ENCODE peak calls at places on chromosome 22, in six cellular contexts. M is DMS 273 treated with DMSO at 0.1 percent for 48 hours, Q is Right ventricle myocardium superior, F is lower lobe of right lung, E is astrocyte of the hippocampus, O is nephron progenitor cell. X is an unnamed sample.

GRCh38 chr22:22657712-22658111 is 13.3 kb downstream of the GGTLC2 start:
- DNase-seq in M (no peak), F (no peak), Q (no peak), E (no peak), O (no peak), X (no peak)

GRCh38 chr22:19666663-19667593 is 47.4 kb upstream of the SEPTIN5 start:
- DNase-seq in E (peak), M (no peak), O (no peak), Q (no peak), F (no peak), X (no peak)

GRCh38 chr22:20407829-20408228 is 13.9 kb downstream of the ZNF74 start:
- DNase-seq in F (no peak), Q (no peak), M (no peak), O (no peak), E (no peak), X (no peak)

GRCh38 chr22:34972498-34972897 is 93.5 kb upstream of the ISX start:
- DNase-seq in M (no peak), Q (no peak), O (no peak), F (no peak), E (peak), X (no peak)

GRCh38 chr22:41447435-41448188 is 1.0 kb upstream of the TOB2 start:
- DNase-seq in M (no peak), E (peak), O (peak), F (peak), Q (peak), X (peak)

GRCh38 chr22:29539105-29539504 is 14.5 kb downstream of the THOC5 start:
- DNase-seq in O (no peak), M (no peak), E (no peak), F (no peak), Q (no peak), X (no peak)

GRCh38 chr22:26806445-26807170 is 149.2 kb downstream of the MIAT start:
- DNase-seq in Q (no peak), F (no peak), M (no peak), O (no peak), E (no peak), X (no peak)

GRCh38 chr22:46610345-46610744 is 9.8 kb upstream of the GRAMD4 start:
- DNase-seq in Q (no peak), F (peak), O (no peak), M (no peak), E (no peak), X (peak)

GRCh38 chr22:42887523-42888507 is 30.7 kb upstream of the ARFGAP3 start:
- DNase-seq in E (no peak), O (no peak), Q (no peak), F (no peak), M (no peak), X (peak)

GRCh38 chr22:25368271-25368670 is 148.8 kb downstream of the CRYBB2 start:
- DNase-seq in F (no peak), Q (no peak), E (peak), O (no peak), M (no peak), X (peak)

GRCh38 chr22:46828323-46829139 is 66.1 kb downstream of the TBC1D22A start:
- DNase-seq in O (no peak), Q (no peak), E (peak), F (no peak), M (no peak), X (peak)

GRCh38 chr22:30398685-30399680 is 2.2 kb downstream of the SEC14L2 start:
- DNase-seq in O (no peak), Q (no peak), M (no peak), F (no peak), E (no peak), X (no peak)

GRCh38 chr22:40498454-40499186 is 128.2 kb downstream of the SGSM3 start:
- DNase-seq in E (peak), M (no peak), F (no peak), O (no peak), Q (no peak), X (no peak)

GRCh38 chr22:36910461-36910860 is 3.0 kb upstream of the CSF2RB start:
- DNase-seq in E (no peak), O (no peak), F (no peak), Q (no peak), M (no peak), X (no peak)

GRCh38 chr22:24952837-24953293 is 349 bp downstream of the KIAA1671 start:
- DNase-seq in Q (peak), F (peak), O (no peak), E (peak), M (no peak), X (no peak)

GRCh38 chr22:46225631-46226030 is 24.5 kb downstream of the CDPF1 start:
- DNase-seq in O (no peak), F (no peak), M (no peak), Q (no peak), E (no peak), X (no peak)

GRCh38 chr22:49884503-49885260 is 31.0 kb downstream of the ZBED4 start:
- DNase-seq in Q (no peak), M (no peak), O (no peak), E (no peak), F (no peak), X (no peak)

GRCh38 chr22:28855355-28856094 is 27.8 kb upstream of the ZNRF3 start:
- DNase-seq in F (no peak), Q (no peak), E (peak), O (peak), M (peak), X (no peak)

GRCh38 chr22:31956360-31956759 is 12.0 kb downstream of the YWHAH start:
- DNase-seq in Q (no peak), E (no peak), O (no peak), F (no peak), M (no peak), X (no peak)

GRCh38 chr22:46578824-46579561 is 41.2 kb upstream of the GRAMD4 start:
- DNase-seq in O (no peak), M (no peak), F (peak), E (peak), Q (peak), X (peak)